ENCODE peak calls at places on chromosomes 3 and 15, in six cellular contexts. P, H, Z, O, C and Y are unnamed samples. For H3K27me3, the result is how much of the 10 kb centered on the place peaks cover.

GRCh38 chr15:100783760-100784492 is 95.7 kb upstream of the ALDH1A3 start:
- DNase-seq in O (no peak), P (peak), C (no peak), H (peak), Z (no peak), Y (no peak)

GRCh38 chr3:7504886-7505775 is 644.2 kb downstream of the GRM7 start:
- DNase-seq in O (peak), P (no peak), C (no peak), H (no peak), Z (no peak), Y (no peak)

GRCh38 chr15:28273468-28273867 is 48.5 kb downstream of the HERC2 start:
- DNase-seq in O (no peak), Z (no peak), H (no peak), C (peak), P (no peak), Y (no peak)

GRCh38 chr15:71780349-71780976 is 29.9 kb upstream of the NR2E3 start:
- DNase-seq in Z (no peak), P (no peak), H (no peak), C (peak), O (no peak), Y (peak)

GRCh38 chr15:29815000-29815704 is 7.1 kb downstream of the TJP1 start:
- DNase-seq in O (no peak), Z (no peak), P (no peak), C (peak), H (no peak), Y (no peak)

GRCh38 chr15:70238917-70239316 is 141.2 kb upstream of the TLE3 start:
- DNase-seq in Z (no peak), H (peak), P (no peak), O (no peak), C (no peak), Y (no peak)

GRCh38 chr3:151962371-151962770 is 88.9 kb downstream of the SUCNR1 start:
- DNase-seq in O (no peak), H (no peak), C (no peak), P (no peak), Z (no peak), Y (no peak)

GRCh38 chr15:41828747-41829270 is 917 bp downstream of the JMJD7 start:
- DNase-seq in C (peak), Z (no peak), H (no peak), O (no peak), P (no peak), Y (no peak)

GRCh38 chr3:25854214-25854613 is 64.3 kb downstream of the OXSM start:
- DNase-seq in H (no peak), Z (no peak), C (peak), O (no peak), P (no peak), Y (no peak)

GRCh38 chr15:29852201-29852600 is 29.9 kb upstream of the TJP1 start:
- DNase-seq in O (no peak), Z (no peak), C (no peak), P (no peak), H (no peak), Y (no peak)

GRCh38 chr3:81244196-81244595 is 517.2 kb downstream of the GBE1 start:
- DNase-seq in Z (no peak), O (no peak), H (no peak), C (no peak), P (no peak), Y (no peak)

GRCh38 chr3:65288781-65289180 is 601.0 kb upstream of the ADAMTS9 start:
- DNase-seq in H (no peak), P (no peak), O (no peak), C (no peak), Z (no peak), Y (no peak)

GRCh38 chr3:148389916-148390315 is 307.8 kb upstream of the AGTR1 start:
- DNase-seq in H (no peak), O (no peak), C (peak), Z (no peak), P (no peak), Y (no peak)

GRCh38 chr3:33355611-33356010 is 78.4 kb downstream of the FBXL2 start:
- DNase-seq in Z (no peak), H (no peak), O (no peak), P (no peak), C (peak), Y (no peak)

GRCh38 chr3:194871864-194872668 is 186.4 kb downstream of the FAM43A start:
- DNase-seq in O (no peak), H (no peak), C (peak), P (no peak), Z (no peak), Y (no peak)

GRCh38 chr3:100107227-100107626 is 7.1 kb downstream of the FILIP1L start:
- DNase-seq in Z (no peak), O (no peak), H (no peak), P (no peak), C (peak), Y (no peak)

GRCh38 chr15:58200739-58201138 is 62.6 kb downstream of the AQP9 start:
- DNase-seq in O (no peak), Z (no peak), P (no peak), C (no peak), H (no peak), Y (no peak)

GRCh38 chr3:171095063-171095462 is 68.5 kb upstream of the SLC2A2 start:
- DNase-seq in O (no peak), Z (no peak), H (no peak), C (no peak), P (no peak), Y (no peak)

GRCh38 chr15:54604963-54605362 is 591.8 kb downstream of the RSL24D1 start:
- DNase-seq in H (no peak), Z (no peak), O (no peak), C (no peak), P (no peak), Y (no peak)

GRCh38 chr3:177647876-177648275 is 450.6 kb upstream of the TBL1XR1 start:
- DNase-seq in P (no peak), Z (no peak), H (no peak), O (no peak), C (no peak), Y (no peak)

GRCh38 chr15:44286814-44287555 is 1.5 kb upstream of the GOLM2 start:
- DNase-seq in H (no peak), O (no peak), C (no peak), Z (no peak), P (no peak), Y (no peak)

GRCh38 chr3:115399751-115400150 is 223.6 kb upstream of the GAP43 start:
- DNase-seq in O (no peak), C (no peak), H (no peak), Z (no peak), P (no peak), Y (no peak)

GRCh38 chr3:99499235-99499798 is 139.1 kb upstream of the COL8A1 start:
- DNase-seq in Z (no peak), H (no peak), C (peak), O (no peak), P (peak), Y (no peak)

GRCh38 chr15:75307778-75308390 is 25.2 kb downstream of the GOLGA6D start:
- DNase-seq in C (no peak), Z (peak), H (peak), O (no peak), P (peak), Y (no peak)

GRCh38 chr15:45378913-45379262 is 544 bp upstream of the GATM start:
- DNase-seq in O (no peak), C (no peak), H (no peak), Z (no peak), P (no peak), Y (no peak)

GRCh38 chr3:109275702-109276293 is 40.5 kb downstream of the DPPA2 start:
- DNase-seq in C (peak), O (no peak), Z (no peak), H (no peak), P (peak), Y (no peak)

GRCh38 chr3:9934235-9934621 is 594 bp downstream of the CRELD1 start:
- DNase-seq in P (no peak), O (no peak), Z (no peak), C (no peak), H (no peak), Y (no peak)

GRCh38 chr3:188956839-188957489 is 214.8 kb upstream of the TPRG1 start:
- DNase-seq in C (peak), H (no peak), P (no peak), Z (no peak), O (no peak), Y (no peak)

GRCh38 chr3:24965706-24966105 is 462.4 kb upstream of the RARB start:
- DNase-seq in Z (no peak), C (no peak), O (no peak), H (no peak), P (no peak), Y (no peak)

GRCh38 chr15:92901053-92901761 is 1.1 kb downstream of the CHD2 start:
- DNase-seq in Z (no peak), H (no peak), C (no peak), P (no peak), O (no peak), Y (no peak)

GRCh38 chr15:99336794-99337193 is 85.5 kb downstream of the LRRC28 start:
- DNase-seq in P (no peak), C (no peak), O (no peak), Z (no peak), H (no peak), Y (no peak)

GRCh38 chr3:173397161-173398110 is at the start of gene NLGN1:
- DNase-seq in O (peak), C (peak), H (peak), P (peak), Z (peak), Y (no peak)
- TF ChIP-seq CTCF in O (peak), C (peak), H (no peak), P (no peak), Z (no peak), Y (no peak)

DNA sequence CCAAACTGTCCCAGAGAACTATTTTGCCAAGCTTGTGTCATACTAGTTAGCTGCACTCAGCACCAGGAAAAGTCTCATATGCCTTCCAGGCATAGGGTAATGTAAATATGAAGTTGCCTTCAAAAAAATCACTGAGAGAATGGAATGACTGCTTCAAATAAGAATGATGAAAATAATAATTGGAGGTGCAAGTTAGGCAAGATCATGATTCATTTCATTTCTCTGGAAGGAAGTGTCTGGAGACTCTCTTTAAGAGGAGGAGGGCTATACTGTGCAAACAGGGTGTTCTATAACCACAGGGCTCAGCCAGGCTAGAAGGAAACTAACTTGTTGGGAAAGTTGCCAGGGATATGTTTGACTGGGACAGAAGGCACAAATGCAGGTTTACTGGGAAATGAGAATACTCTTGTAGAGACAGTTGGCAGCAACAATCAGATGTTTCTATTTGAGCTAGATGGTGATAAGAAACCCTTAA is 4.3 kb downstream of the SIDT1 start:
- DNase-seq in H (no peak), P (no peak), C (no peak), Z (no peak), O (no peak), Y (no peak)
- H3K27me3 ChIP-seq in H (under half), P (under half), C (under half), Z (under half), O (under half), Y (under half)

GRCh38 chr15:59616390-59616789 is 4.8 kb downstream of the GCNT3 start:
- DNase-seq in C (no peak), Z (no peak), H (no peak), O (no peak), P (no peak), Y (no peak)
- H3K27ac ChIP-seq in C (no peak), Z (peak), H (no peak), O (no peak), P (no peak), Y (no peak)

GRCh38 chr3:2166552-2166951 is 67.9 kb downstream of the CNTN4 start:
- DNase-seq in Z (no peak), O (no peak), H (no peak), P (no peak), C (no peak), Y (no peak)
- TF ChIP-seq CTCF in Z (no peak), O (no peak), H (no peak), P (no peak), C (no peak), Y (no peak)

DNA sequence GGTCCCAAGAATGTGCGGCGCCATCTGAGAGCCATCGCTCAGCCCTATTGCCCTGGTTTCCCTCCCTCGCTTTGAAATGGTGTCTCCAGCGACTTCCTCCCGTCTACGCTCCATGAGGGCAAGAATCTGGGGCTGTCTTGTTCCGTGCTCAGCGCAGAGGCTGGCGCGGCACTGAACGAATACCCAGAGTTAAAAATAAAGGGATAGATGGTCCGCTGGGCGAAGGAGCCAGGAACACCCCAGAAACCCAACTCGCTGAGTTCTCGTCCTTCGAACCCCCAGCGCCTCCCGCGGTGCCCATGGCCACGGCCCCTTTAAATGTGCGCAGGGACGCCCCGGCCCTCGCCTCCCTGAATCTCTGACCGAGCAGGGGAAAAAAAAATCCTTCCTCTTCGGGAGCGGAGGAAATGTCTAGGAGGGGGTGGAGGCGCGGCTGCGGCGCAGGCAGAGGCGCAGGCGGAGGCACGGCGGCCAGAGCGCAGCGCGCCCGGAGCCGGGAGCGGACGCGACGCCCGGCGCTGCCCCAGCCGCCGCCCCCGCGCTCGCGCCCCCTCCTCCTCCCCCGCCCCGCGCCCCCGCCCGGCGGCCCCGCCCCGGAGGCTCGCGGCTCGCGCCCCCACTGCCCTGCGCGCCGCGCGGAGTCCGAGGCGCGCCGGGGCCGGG is 8.6 kb upstream of the FGD5 start:
- DNase-seq in Z (no peak), H (no peak), O (no peak), P (no peak), C (no peak), Y (no peak)
- H3K27me3 ChIP-seq in Z (under half), H (under half), O (under half), P (under half), C (under half), Y (under half)

GRCh38 chr3:149575213-149575961 is 82.4 kb downstream of the WWTR1 start:
- DNase-seq in O (peak), P (no peak), C (peak), Z (no peak), H (peak), Y (no peak)

GRCh38 chr3:149579838-149580542 is 77.8 kb downstream of the WWTR1 start:
- DNase-seq in H (no peak), P (no peak), O (no peak), C (peak), Z (no peak), Y (no peak)

GRCh38 chr3:149579161-149579560 is 78.7 kb downstream of the WWTR1 start:
- DNase-seq in O (no peak), P (no peak), Z (no peak), H (no peak), C (no peak), Y (no peak)

GRCh38 chr3:149576071-149576564 is 81.7 kb downstream of the WWTR1 start:
- DNase-seq in H (no peak), O (peak), C (peak), Z (no peak), P (no peak), Y (no peak)

GRCh38 chr3:149577801-149578200 is 80.0 kb downstream of the WWTR1 start:
- DNase-seq in P (no peak), H (no peak), Z (no peak), O (no peak), C (no peak), Y (no peak)
- H3K27ac ChIP-seq in P (no peak), H (peak), Z (no peak), O (peak), C (peak), Y (no peak)

DNA sequence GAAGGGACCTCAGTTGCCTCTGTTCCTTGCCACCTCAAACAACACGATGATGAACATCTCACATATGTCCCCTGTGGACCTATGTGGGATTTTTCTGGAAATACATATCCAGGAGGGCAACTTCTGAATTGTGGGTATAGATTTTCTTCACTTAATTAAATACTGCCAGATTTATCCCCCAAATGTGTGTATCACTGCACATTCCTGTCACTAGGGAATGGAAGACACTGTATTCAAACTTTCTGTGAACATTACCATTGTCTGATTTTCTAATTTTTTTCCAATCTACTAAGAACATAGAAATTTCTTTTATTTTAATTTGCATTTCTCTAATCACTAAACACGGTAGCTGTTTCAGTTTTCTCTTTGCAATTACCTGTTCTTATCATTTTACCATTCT is 102.0 kb upstream of the MRPS22 start:
- DNase-seq in H (no peak), O (no peak), Z (no peak), P (no peak), C (no peak), Y (no peak)
- TF ChIP-seq CTCF in H (no peak), O (no peak), Z (no peak), P (no peak), C (peak), Y (no peak)

GRCh38 chr3:122937745-122938144 is 89.8 kb downstream of the SEMA5B start:
- DNase-seq in C (no peak), H (no peak), O (no peak), P (no peak), Z (no peak), Y (no peak)

GRCh38 chr3:122934251-122934650 is 93.3 kb downstream of the SEMA5B start:
- DNase-seq in H (no peak), O (no peak), C (no peak), Z (no peak), P (no peak), Y (no peak)

GRCh38 chr3:122938756-122939425 is 88.7 kb downstream of the SEMA5B start:
- DNase-seq in H (no peak), O (no peak), Z (no peak), C (no peak), P (peak), Y (no peak)

GRCh38 chr3:122936986-122937385 is 90.6 kb downstream of the SEMA5B start:
- DNase-seq in Z (no peak), P (no peak), O (no peak), C (no peak), H (no peak), Y (no peak)

DNA sequence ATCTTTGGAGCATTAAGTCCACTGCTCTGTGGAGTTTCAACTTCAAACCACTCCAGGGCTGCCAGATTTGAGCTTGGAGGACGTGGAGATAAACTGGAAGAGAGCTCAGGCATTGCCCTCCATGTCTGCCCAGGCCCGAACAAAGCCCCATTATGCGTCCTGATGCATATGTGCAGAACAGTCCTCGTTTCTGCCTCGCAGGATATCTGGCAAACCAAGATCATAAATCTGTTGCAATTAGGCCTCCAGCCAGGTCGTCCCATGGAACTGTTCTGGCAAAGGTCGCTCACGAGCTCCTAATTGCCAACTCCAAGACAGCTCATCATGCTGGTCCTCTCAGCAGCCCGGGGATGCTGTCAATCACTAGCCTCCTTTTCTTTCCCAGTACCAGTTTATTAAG is 91.2 kb downstream of the SEMA5B start:
- DNase-seq in P (no peak), Z (no peak), C (no peak), O (no peak), H (no peak), Y (no peak)
- H3K27me3 ChIP-seq in P (under half), Z (under half), C (under half), O (under half), H (under half), Y (under half)